ENCODE peak calls at places on chromosomes 12 and 14, in ten cellular contexts. One of them, this sample, is unnamed.

GRCh38 chr12:53985900-53986685 is 1.1 kb downstream of the HOXC10 start:
- DNase-seq in Peyer's patch: no peak
- DNase-seq in fibroblast of lung: no peak
- DNase-seq in substantia nigra: no peak
- DNase-seq in GM23248: peak
- DNase-seq in AG04450: no peak
- DNase-seq in astrocyte: no peak
- DNase-seq in thoracic aorta: no peak
- DNase-seq in effector memory CD4-positive, alpha-beta T cell: no peak
- DNase-seq in transverse colon: no peak
- DNase-seq in this sample: no peak

GRCh38 chr12:115468087-115468510 is 784.1 kb upstream of the TBX3 start:
- DNase-seq in Peyer's patch: peak
- DNase-seq in fibroblast of lung: peak
- DNase-seq in substantia nigra: no peak
- DNase-seq in GM23248: peak
- DNase-seq in AG04450: no peak
- DNase-seq in astrocyte: peak
- DNase-seq in thoracic aorta: no peak
- DNase-seq in effector memory CD4-positive, alpha-beta T cell: no peak
- DNase-seq in transverse colon: peak
- DNase-seq in this sample: peak

GRCh38 chr12:109154485-109155438 is 38.4 kb downstream of the ACACB start:
- DNase-seq in Peyer's patch: peak
- DNase-seq in fibroblast of lung: peak
- DNase-seq in substantia nigra: peak
- DNase-seq in GM23248: peak
- DNase-seq in AG04450: peak
- DNase-seq in astrocyte: peak
- DNase-seq in thoracic aorta: peak
- DNase-seq in effector memory CD4-positive, alpha-beta T cell: peak
- DNase-seq in transverse colon: peak
- DNase-seq in this sample: peak

GRCh38 chr14:99415496-99416281 is 65.0 kb downstream of the SETD3 start:
- DNase-seq in Peyer's patch: peak
- DNase-seq in fibroblast of lung: peak
- DNase-seq in substantia nigra: peak
- DNase-seq in GM23248: peak
- DNase-seq in AG04450: peak
- DNase-seq in astrocyte: peak
- DNase-seq in thoracic aorta: no peak
- DNase-seq in effector memory CD4-positive, alpha-beta T cell: peak
- DNase-seq in transverse colon: peak
- DNase-seq in this sample: peak

GRCh38 chr12:117060236-117060926 is 38.8 kb downstream of the TESC start:
- DNase-seq in Peyer's patch: no peak
- DNase-seq in fibroblast of lung: no peak
- DNase-seq in substantia nigra: no peak
- DNase-seq in GM23248: no peak
- DNase-seq in AG04450: no peak
- DNase-seq in astrocyte: no peak
- DNase-seq in thoracic aorta: no peak
- DNase-seq in effector memory CD4-positive, alpha-beta T cell: no peak
- DNase-seq in transverse colon: no peak
- DNase-seq in this sample: no peak

GRCh38 chr12:2169964-2170363 is 117.2 kb downstream of the CACNA1C start:
- DNase-seq in Peyer's patch: no peak
- DNase-seq in fibroblast of lung: peak
- DNase-seq in substantia nigra: no peak
- DNase-seq in GM23248: peak
- DNase-seq in AG04450: no peak
- DNase-seq in astrocyte: peak
- DNase-seq in thoracic aorta: no peak
- DNase-seq in effector memory CD4-positive, alpha-beta T cell: no peak
- DNase-seq in transverse colon: no peak
- DNase-seq in this sample: no peak

GRCh38 chr12:73159952-73160351 is 887.8 kb downstream of the TRHDE start:
- DNase-seq in Peyer's patch: no peak
- DNase-seq in fibroblast of lung: no peak
- DNase-seq in substantia nigra: no peak
- DNase-seq in GM23248: no peak
- DNase-seq in AG04450: no peak
- DNase-seq in astrocyte: no peak
- DNase-seq in thoracic aorta: no peak
- DNase-seq in effector memory CD4-positive, alpha-beta T cell: no peak
- DNase-seq in transverse colon: no peak
- DNase-seq in this sample: no peak

GRCh38 chr12:11553871-11554533 is 95.5 kb upstream of the ETV6 start:
- DNase-seq in Peyer's patch: peak
- DNase-seq in fibroblast of lung: peak
- DNase-seq in substantia nigra: no peak
- DNase-seq in GM23248: peak
- DNase-seq in AG04450: peak
- DNase-seq in astrocyte: peak
- DNase-seq in thoracic aorta: no peak
- DNase-seq in effector memory CD4-positive, alpha-beta T cell: peak
- DNase-seq in transverse colon: peak
- DNase-seq in this sample: peak

GRCh38 chr12:113475451-113476085 is 3.9 kb upstream of the LHX5 start:
- DNase-seq in Peyer's patch: no peak
- DNase-seq in fibroblast of lung: no peak
- DNase-seq in substantia nigra: no peak
- DNase-seq in GM23248: no peak
- DNase-seq in AG04450: no peak
- DNase-seq in astrocyte: no peak
- DNase-seq in thoracic aorta: no peak
- DNase-seq in effector memory CD4-positive, alpha-beta T cell: no peak
- DNase-seq in transverse colon: no peak
- DNase-seq in this sample: no peak

GRCh38 chr12:31491819-31492598 is 98.9 kb downstream of the DENND5B start:
- DNase-seq in Peyer's patch: no peak
- DNase-seq in fibroblast of lung: peak
- DNase-seq in substantia nigra: no peak
- DNase-seq in GM23248: peak
- DNase-seq in AG04450: peak
- DNase-seq in astrocyte: peak
- DNase-seq in thoracic aorta: no peak
- DNase-seq in effector memory CD4-positive, alpha-beta T cell: no peak
- DNase-seq in transverse colon: no peak
- DNase-seq in this sample: peak

GRCh38 chr14:52349731-52350130 is 35.6 kb downstream of the PTGER2 start:
- DNase-seq in Peyer's patch: no peak
- DNase-seq in fibroblast of lung: no peak
- DNase-seq in substantia nigra: no peak
- DNase-seq in GM23248: no peak
- DNase-seq in AG04450: no peak
- DNase-seq in astrocyte: no peak
- DNase-seq in thoracic aorta: no peak
- DNase-seq in effector memory CD4-positive, alpha-beta T cell: no peak
- DNase-seq in transverse colon: no peak
- DNase-seq in this sample: no peak

GRCh38 chr14:70254476-70254961 is 65.8 kb upstream of the SLC8A3 start:
- DNase-seq in Peyer's patch: peak
- DNase-seq in fibroblast of lung: peak
- DNase-seq in substantia nigra: no peak
- DNase-seq in GM23248: peak
- DNase-seq in AG04450: no peak
- DNase-seq in astrocyte: peak
- DNase-seq in thoracic aorta: no peak
- DNase-seq in effector memory CD4-positive, alpha-beta T cell: no peak
- DNase-seq in transverse colon: peak
- DNase-seq in this sample: no peak

GRCh38 chr14:69117020-69117767 is 35.7 kb downstream of the DCAF5 start:
- DNase-seq in Peyer's patch: no peak
- DNase-seq in fibroblast of lung: no peak
- DNase-seq in substantia nigra: no peak
- DNase-seq in GM23248: no peak
- DNase-seq in AG04450: no peak
- DNase-seq in astrocyte: no peak
- DNase-seq in thoracic aorta: no peak
- DNase-seq in effector memory CD4-positive, alpha-beta T cell: no peak
- DNase-seq in transverse colon: no peak
- DNase-seq in this sample: no peak

GRCh38 chr12:32486158-32486557 is 86.8 kb downstream of the FGD4 start:
- DNase-seq in Peyer's patch: no peak
- DNase-seq in fibroblast of lung: peak
- DNase-seq in substantia nigra: no peak
- DNase-seq in GM23248: no peak
- DNase-seq in AG04450: no peak
- DNase-seq in astrocyte: no peak
- DNase-seq in thoracic aorta: no peak
- DNase-seq in effector memory CD4-positive, alpha-beta T cell: no peak
- DNase-seq in transverse colon: no peak
- DNase-seq in this sample: no peak

GRCh38 chr12:45587877-45588530 is 141.5 kb upstream of the ARID2 start:
- DNase-seq in Peyer's patch: peak
- DNase-seq in fibroblast of lung: no peak
- DNase-seq in substantia nigra: no peak
- DNase-seq in GM23248: no peak
- DNase-seq in AG04450: no peak
- DNase-seq in astrocyte: no peak
- DNase-seq in thoracic aorta: no peak
- DNase-seq in effector memory CD4-positive, alpha-beta T cell: no peak
- DNase-seq in transverse colon: peak
- DNase-seq in this sample: no peak

GRCh38 chr12:47886471-47887240 is 18.1 kb downstream of the VDR start:
- DNase-seq in Peyer's patch: no peak
- DNase-seq in fibroblast of lung: peak
- DNase-seq in substantia nigra: no peak
- DNase-seq in GM23248: no peak
- DNase-seq in AG04450: no peak
- DNase-seq in astrocyte: peak
- DNase-seq in thoracic aorta: no peak
- DNase-seq in effector memory CD4-positive, alpha-beta T cell: no peak
- DNase-seq in transverse colon: no peak
- DNase-seq in this sample: no peak

GRCh38 chr12:75437564-75437963 is 43.0 kb upstream of the GLIPR1 start:
- DNase-seq in Peyer's patch: no peak
- DNase-seq in fibroblast of lung: peak
- DNase-seq in substantia nigra: no peak
- DNase-seq in GM23248: peak
- DNase-seq in AG04450: no peak
- DNase-seq in astrocyte: peak
- DNase-seq in thoracic aorta: no peak
- DNase-seq in effector memory CD4-positive, alpha-beta T cell: no peak
- DNase-seq in transverse colon: no peak
- DNase-seq in this sample: no peak
- H3K27ac ChIP-seq in Peyer's patch: no peak
- H3K27ac ChIP-seq in fibroblast of lung: no peak
- H3K27ac ChIP-seq in substantia nigra: no peak
- H3K27ac ChIP-seq in GM23248: no peak
- H3K27ac ChIP-seq in AG04450: no peak
- H3K27ac ChIP-seq in astrocyte: no peak
- H3K27ac ChIP-seq in thoracic aorta: no peak
- H3K27ac ChIP-seq in effector memory CD4-positive, alpha-beta T cell: no peak
- H3K27ac ChIP-seq in transverse colon: no peak
- H3K27ac ChIP-seq in this sample: no peak

DNA sequence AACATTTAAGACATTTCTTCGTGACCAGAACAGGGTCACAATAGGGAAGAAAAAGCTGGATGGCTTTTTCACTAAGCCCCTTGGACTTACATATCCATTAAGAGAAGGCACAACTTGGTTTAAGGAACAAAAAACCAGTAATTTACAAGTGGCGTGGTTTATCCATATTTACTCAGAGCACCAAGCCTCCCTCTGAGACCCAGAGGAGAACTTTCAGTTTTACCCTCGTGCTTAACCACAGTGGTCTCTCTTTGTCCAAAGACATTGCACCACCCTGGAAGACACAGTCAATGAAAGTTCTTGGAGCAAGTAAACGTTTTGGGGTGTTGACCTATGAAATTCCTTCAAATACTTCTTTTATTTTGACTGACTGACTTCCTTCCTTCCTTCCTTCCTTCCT is 52.5 kb downstream of the SSPN start:
- DNase-seq in Peyer's patch: no peak
- DNase-seq in fibroblast of lung: no peak
- DNase-seq in substantia nigra: no peak
- DNase-seq in GM23248: no peak
- DNase-seq in AG04450: no peak
- DNase-seq in astrocyte: no peak
- DNase-seq in thoracic aorta: no peak
- DNase-seq in effector memory CD4-positive, alpha-beta T cell: no peak
- DNase-seq in transverse colon: no peak
- DNase-seq in this sample: no peak
- H3K27ac ChIP-seq in Peyer's patch: no peak
- H3K27ac ChIP-seq in fibroblast of lung: no peak
- H3K27ac ChIP-seq in substantia nigra: no peak
- H3K27ac ChIP-seq in GM23248: no peak
- H3K27ac ChIP-seq in AG04450: no peak
- H3K27ac ChIP-seq in astrocyte: no peak
- H3K27ac ChIP-seq in thoracic aorta: no peak
- H3K27ac ChIP-seq in effector memory CD4-positive, alpha-beta T cell: no peak
- H3K27ac ChIP-seq in transverse colon: no peak
- H3K27ac ChIP-seq in this sample: no peak

GRCh38 chr12:51246254-51246853 is 7.7 kb downstream of the DAZAP2 start:
- DNase-seq in Peyer's patch: no peak
- DNase-seq in fibroblast of lung: peak
- DNase-seq in substantia nigra: no peak
- DNase-seq in GM23248: peak
- DNase-seq in AG04450: no peak
- DNase-seq in astrocyte: peak
- DNase-seq in thoracic aorta: no peak
- DNase-seq in effector memory CD4-positive, alpha-beta T cell: no peak
- DNase-seq in transverse colon: peak
- DNase-seq in this sample: no peak
- H3K27ac ChIP-seq in Peyer's patch: peak
- H3K27ac ChIP-seq in fibroblast of lung: peak
- H3K27ac ChIP-seq in substantia nigra: no peak
- H3K27ac ChIP-seq in GM23248: peak
- H3K27ac ChIP-seq in AG04450: peak
- H3K27ac ChIP-seq in astrocyte: no peak
- H3K27ac ChIP-seq in thoracic aorta: no peak
- H3K27ac ChIP-seq in effector memory CD4-positive, alpha-beta T cell: peak
- H3K27ac ChIP-seq in transverse colon: peak
- H3K27ac ChIP-seq in this sample: no peak

DNA sequence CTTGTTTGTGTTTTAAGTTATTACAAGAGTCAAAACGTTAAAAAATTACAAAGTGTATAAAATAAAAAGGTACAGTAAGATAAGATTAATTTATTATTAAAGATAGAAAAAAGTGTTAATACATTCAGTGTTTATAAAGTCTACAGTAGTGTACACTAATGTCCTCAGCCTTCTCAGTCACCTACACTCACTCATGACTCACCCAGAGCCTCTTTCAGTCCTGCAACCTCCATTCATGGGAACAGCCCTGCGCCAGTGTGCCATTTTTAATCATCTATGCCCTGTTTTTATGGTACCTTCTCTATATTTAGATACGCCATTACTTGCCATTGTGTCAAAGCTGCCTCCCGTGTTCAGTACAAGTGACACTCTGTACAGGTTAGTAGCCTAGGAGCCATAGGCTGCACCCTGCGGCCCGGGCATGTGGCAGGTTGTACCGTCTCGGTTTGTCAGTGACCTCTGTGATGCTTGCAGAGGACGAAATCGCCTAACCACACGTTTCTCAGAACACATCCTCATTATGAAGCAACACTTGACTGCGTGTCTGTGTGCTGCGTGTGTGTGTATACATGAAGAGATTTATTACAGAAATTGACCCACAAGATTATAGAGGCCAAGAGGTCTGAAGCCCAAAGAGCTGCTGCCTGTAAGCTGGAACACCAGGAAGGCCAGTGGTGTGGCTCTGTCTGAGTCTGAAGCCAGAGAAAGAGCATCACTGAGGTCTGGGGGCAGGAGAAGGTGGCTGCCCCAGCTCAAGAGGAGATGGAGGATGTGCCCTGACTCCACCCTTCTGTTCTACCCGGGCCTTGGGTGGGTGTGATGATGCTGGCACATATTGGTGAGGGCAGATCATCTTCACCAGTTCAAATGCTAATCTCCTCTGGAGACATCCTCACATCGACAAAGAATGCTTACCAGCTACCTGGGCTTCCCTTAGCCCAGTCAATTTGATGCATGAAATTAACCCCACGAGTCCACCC is 116.6 kb upstream of the C14orf180 start:
- DNase-seq in Peyer's patch: no peak
- DNase-seq in fibroblast of lung: no peak
- DNase-seq in substantia nigra: no peak
- DNase-seq in GM23248: peak
- DNase-seq in AG04450: no peak
- DNase-seq in astrocyte: no peak
- DNase-seq in thoracic aorta: no peak
- DNase-seq in effector memory CD4-positive, alpha-beta T cell: no peak
- DNase-seq in transverse colon: no peak
- DNase-seq in this sample: no peak
- H3K27ac ChIP-seq in Peyer's patch: no peak
- H3K27ac ChIP-seq in fibroblast of lung: no peak
- H3K27ac ChIP-seq in substantia nigra: no peak
- H3K27ac ChIP-seq in GM23248: no peak
- H3K27ac ChIP-seq in AG04450: no peak
- H3K27ac ChIP-seq in astrocyte: no peak
- H3K27ac ChIP-seq in thoracic aorta: no peak
- H3K27ac ChIP-seq in effector memory CD4-positive, alpha-beta T cell: no peak
- H3K27ac ChIP-seq in transverse colon: no peak
- H3K27ac ChIP-seq in this sample: no peak

This sample was measured in foreskin keratinocyte.